ENCODE peak calls at places on chromosomes 6 and 20, in five cellular contexts. G is GM12865, I is endothelial cell, Y is SK-N-SH, P is GM23338. U is an unnamed sample.

GRCh38 chr6:169784941-169785340 is 33.5 kb downstream of the ERMARD start:
- DNase-seq in G (no peak), I (no peak), Y (no peak), P (no peak), U (no peak)

GRCh38 chr6:168371989-168372711 is 52.6 kb upstream of the DACT2 start:
- DNase-seq in G (no peak), I (no peak), Y (no peak), P (no peak), U (no peak)

GRCh38 chr20:49846206-49846807 is 33.7 kb downstream of the SLC9A8 start:
- DNase-seq in G (peak), I (peak), Y (peak), P (peak), U (peak)

GRCh38 chr20:17898548-17898994 is 70.0 kb downstream of the SNX5 start:
- DNase-seq in G (peak), I (peak), Y (peak), P (peak), U (peak)

GRCh38 chr6:7468382-7469081 is 72.9 kb upstream of the DSP start:
- DNase-seq in G (no peak), I (no peak), Y (peak), P (no peak), U (no peak)

GRCh38 chr6:12769556-12770255 is 53.1 kb downstream of the PHACTR1 start:
- DNase-seq in G (no peak), I (no peak), Y (no peak), P (no peak), U (no peak)

GRCh38 chr6:108027594-108027993 is 46.9 kb downstream of the OSTM1 start:
- DNase-seq in G (no peak), I (no peak), Y (no peak), P (peak), U (no peak)

GRCh38 chr20:37456948-37457347 is 64.1 kb upstream of the NNAT start:
- DNase-seq in G (no peak), I (no peak), Y (no peak), P (no peak), U (no peak)

GRCh38 chr6:35731414-35731735 is 5.5 kb upstream of the ARMC12 start:
- DNase-seq in G (peak), I (peak), Y (peak), P (peak), U (peak)

GRCh38 chr6:129753422-129753821 is 43.4 kb upstream of the ARHGAP18 start:
- DNase-seq in G (no peak), I (no peak), Y (no peak), P (no peak), U (no peak)

GRCh38 chr6:165135889-165136288 is 173.5 kb downstream of the C6orf118 start:
- DNase-seq in G (no peak), I (no peak), Y (no peak), P (no peak), U (no peak)

GRCh38 chr6:13367396-13367795 is 39.1 kb upstream of the TBC1D7 start:
- DNase-seq in G (no peak), I (no peak), Y (peak), P (no peak), U (no peak)

GRCh38 chr6:82095091-82095490 is 152.5 kb downstream of the IBTK start:
- DNase-seq in G (no peak), I (no peak), Y (no peak), P (peak), U (no peak)

GRCh38 chr6:72649032-72649984 is 27.4 kb downstream of the KCNQ5 start:
- DNase-seq in G (peak), I (no peak), Y (no peak), P (no peak), U (no peak)

GRCh38 chr6:100446922-100447899 is 17.5 kb downstream of the SIM1 start:
- DNase-seq in G (no peak), I (no peak), Y (no peak), P (peak), U (no peak)

GRCh38 chr6:125802943-125803377 is 12.2 kb downstream of the NCOA7 start:
- DNase-seq in G (peak), I (no peak), Y (no peak), P (no peak), U (no peak)

GRCh38 chr6:15370730-15371129 is 124.9 kb downstream of the JARID2 start:
- DNase-seq in G (no peak), I (no peak), Y (no peak), P (no peak), U (no peak)

GRCh38 chr20:35661013-35661412 is 3.7 kb downstream of the CPNE1 start:
- DNase-seq in G (no peak), I (no peak), Y (no peak), P (no peak), U (no peak)

GRCh38 chr6:49151461-49151860 is 311.6 kb downstream of the MMUT start:
- DNase-seq in G (no peak), I (no peak), Y (no peak), P (no peak), U (no peak)

GRCh38 chr6:37182736-37183590 is 13.0 kb downstream of the PIM1 start:
- DNase-seq in G (peak), I (no peak), Y (no peak), P (no peak), U (no peak)

GRCh38 chr6:3911614-3912336 is 62.6 kb downstream of the FAM50B start:
- DNase-seq in G (no peak), I (no peak), Y (peak), P (no peak), U (no peak)

GRCh38 chr6:45566882-45567281 is 189.1 kb upstream of the SUPT3H start:
- DNase-seq in G (no peak), I (no peak), Y (no peak), P (peak), U (no peak)

GRCh38 chr6:24283043-24283985 is 74.5 kb downstream of the DCDC2 start:
- DNase-seq in G (peak), I (peak), Y (peak), P (peak), U (peak)

GRCh38 chr6:1067346-1067745 is 244.6 kb upstream of the FOXQ1 start:
- DNase-seq in G (no peak), I (no peak), Y (no peak), P (no peak), U (no peak)

GRCh38 chr20:58892126-58892931 is 39.8 kb downstream of the GNAS start:
- DNase-seq in G (peak), I (peak), Y (peak), P (peak), U (peak)

U was measured in WTC11.